ENCODE peak calls at places on chromosome 15, in five cellular contexts. M is AG04450, W is astrocyte of the spinal cord, N is cardiac fibroblast, G is AG04449. V is an unnamed sample.

GRCh38 chr15:83659011-83659811 is 5.3 kb downstream of the ADAMTSL3 start:
- DNase-seq in M (no peak), W (no peak), N (no peak), G (no peak), V (no peak)

GRCh38 chr15:76935620-76936019 is 4.1 kb downstream of the RCN2 start:
- DNase-seq in M (no peak), W (no peak), N (no peak), G (no peak), V (no peak)

GRCh38 chr15:81292516-81293001 is 31.4 kb downstream of the STARD5 start:
- DNase-seq in M (no peak), W (no peak), N (no peak), G (no peak), V (no peak)

GRCh38 chr15:100284191-100284590 is 57.6 kb downstream of the ADAMTS17 start:
- DNase-seq in M (no peak), W (no peak), N (no peak), G (no peak), V (no peak)

GRCh38 chr15:66886686-66887273 is 178.6 kb upstream of the SMAD3 start:
- DNase-seq in M (no peak), W (no peak), N (no peak), G (no peak), V (no peak)

GRCh38 chr15:98683821-98684220 is 35.5 kb downstream of the IGF1R start:
- DNase-seq in M (no peak), W (no peak), N (no peak), G (no peak), V (no peak)

GRCh38 chr15:92205255-92205739 is 188.4 kb upstream of the ST8SIA2 start:
- DNase-seq in M (no peak), W (no peak), N (no peak), G (no peak), V (no peak)

GRCh38 chr15:65653781-65654521 is 32.2 kb downstream of the SLC24A1 start:
- DNase-seq in M (no peak), W (no peak), N (peak; percentile 65), G (no peak), V (no peak)

GRCh38 chr15:48641416-48641815 is 4.1 kb downstream of the FBN1 start:
- DNase-seq in M (no peak), W (peak; percentile 51), N (peak; percentile 60), G (no peak), V (no peak)

GRCh38 chr15:85430406-85431204 is 50.2 kb downstream of the AKAP13 start:
- DNase-seq in M (no peak), W (no peak), N (no peak), G (no peak), V (no peak)

GRCh38 chr15:87365221-87365620 is 891.3 kb downstream of the NTRK3 start:
- DNase-seq in M (peak; percentile 42), W (peak; percentile 72), N (peak; percentile 82), G (peak; percentile 31), V (peak; percentile 38)

GRCh38 chr15:42010434-42010833 is 10.4 kb downstream of the PLA2G4E start:
- DNase-seq in M (no peak), W (no peak), N (peak; percentile 7), G (no peak), V (no peak)

GRCh38 chr15:42009022-42009421 is 11.8 kb downstream of the PLA2G4E start:
- DNase-seq in M (no peak), W (no peak), N (no peak), G (no peak), V (no peak)

GRCh38 chr15:42009474-42009873 is 11.4 kb downstream of the PLA2G4E start:
- DNase-seq in M (no peak), W (no peak), N (no peak), G (no peak), V (no peak)

GRCh38 chr15:42011074-42011473 is 9.8 kb downstream of the PLA2G4E start:
- DNase-seq in M (no peak), W (no peak), N (no peak), G (no peak), V (no peak)

DNA sequence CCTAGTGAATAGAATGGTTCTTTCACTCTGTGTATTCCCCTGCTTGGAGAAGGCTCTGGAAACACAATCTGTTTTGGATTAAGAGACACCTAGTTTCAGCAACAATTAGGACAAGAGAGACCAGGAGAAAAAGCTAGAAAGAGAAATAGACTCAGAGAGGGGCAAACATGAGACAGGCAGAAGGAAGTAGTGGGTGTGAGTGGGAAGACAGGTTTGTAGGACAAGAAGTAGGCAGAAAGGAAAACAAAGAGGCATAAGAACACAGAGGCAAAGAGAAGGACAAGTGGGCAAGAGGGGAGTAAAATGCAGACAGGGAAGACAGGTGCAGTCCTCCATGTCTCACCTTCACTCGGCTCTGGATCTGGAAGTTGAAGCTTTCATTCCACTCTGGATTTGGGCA is 13.5 kb downstream of the PLA2G4E start:
- DNase-seq in M (no peak), W (no peak), N (no peak), G (no peak), V (no peak)
- H3K4me3 ChIP-seq in M (no peak overlapping the region), W (no peak overlapping the region), N (no peak overlapping the region), G (no peak overlapping the region), V (no peak overlapping the region)

DNA sequence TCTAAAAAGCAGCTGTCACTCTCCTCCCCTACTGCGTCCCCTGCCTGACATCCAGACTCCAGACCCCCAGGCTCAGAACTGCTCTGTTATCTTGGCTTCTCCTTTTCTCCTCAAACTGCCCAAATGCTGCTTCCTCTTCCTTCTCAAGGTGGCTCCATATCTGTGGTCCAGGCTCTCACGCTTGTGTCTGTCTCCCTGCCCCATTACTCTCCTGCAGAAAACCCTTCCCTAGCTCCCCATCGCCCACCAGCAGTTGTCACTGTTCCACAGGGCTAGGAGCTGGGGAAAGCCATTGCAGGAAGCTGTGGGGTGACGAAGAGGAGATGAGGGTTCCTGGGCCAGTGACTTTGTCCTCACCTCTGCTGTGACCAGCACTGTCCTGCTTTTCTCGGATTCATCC is 30.7 kb upstream of the CGNL1 start:
- DNase-seq in M (no peak), W (no peak), N (no peak), G (no peak), V (no peak)
- TF ChIP-seq CTCF in M (peak; percentile 13), W (peak; percentile 57), N (peak; percentile 25), G (peak; percentile 29), V (peak; percentile 45)

GRCh38 chr15:95930659-95931375 is 399.7 kb upstream of the NR2F2 start:
- DNase-seq in M (no peak), W (no peak), N (no peak), G (no peak), V (no peak)
- H3K4me3 ChIP-seq in M (no peak overlapping the region), W (no peak overlapping the region), N (no peak overlapping the region), G (no peak overlapping the region), V (no peak overlapping the region)

GRCh38 chr15:63600001-63600645 is 2.9 kb downstream of the FBXL22 start:
- DNase-seq in M (no peak), W (no peak), N (no peak), G (no peak), V (no peak)

GRCh38 chr15:63601026-63601726 is 4.0 kb downstream of the FBXL22 start:
- DNase-seq in M (no peak), W (peak; percentile 54), N (peak; percentile 22), G (no peak), V (no peak)

GRCh38 chr15:63598467-63599400 is 1.5 kb downstream of the FBXL22 start:
- DNase-seq in M (no peak), W (no peak), N (no peak), G (no peak), V (no peak)

GRCh38 chr15:63600646-63601025 is 3.4 kb downstream of the FBXL22 start:
- DNase-seq in M (peak; percentile 78), W (peak; percentile 92), N (peak; percentile 90), G (peak; percentile 23), V (peak; percentile 61)

DNA sequence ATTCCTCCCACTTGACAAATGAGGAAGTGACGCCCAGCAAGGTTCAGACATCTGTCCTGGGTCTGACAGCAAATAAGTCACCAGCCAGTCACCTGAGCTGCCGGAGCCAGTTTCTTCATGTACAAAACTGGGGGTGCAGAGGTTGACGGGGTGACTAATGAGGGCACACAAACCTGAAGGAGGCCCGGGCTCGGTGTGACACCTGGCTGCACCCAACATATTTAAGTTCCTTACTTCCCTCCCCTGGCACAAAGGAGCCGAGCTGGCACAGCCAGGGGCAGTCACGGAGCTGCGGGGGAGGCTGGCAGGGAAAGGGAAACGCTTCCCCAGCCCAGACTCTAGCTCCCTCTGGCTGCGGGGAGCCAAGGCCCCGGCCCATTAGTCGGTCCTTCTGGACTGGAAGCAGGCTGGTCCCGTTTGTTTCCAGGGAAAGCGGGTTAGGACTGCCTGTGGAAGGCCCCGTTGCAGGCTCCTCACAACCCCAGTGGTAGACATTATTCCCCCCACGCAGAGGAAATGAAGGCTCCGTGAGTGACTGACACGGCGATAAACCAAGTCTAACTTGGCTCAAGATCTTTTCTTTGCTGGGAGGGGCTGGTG is 2.3 kb downstream of the FBXL22 start:
- DNase-seq in M (no peak), W (peak; percentile 32), N (peak; percentile 48), G (no peak), V (no peak)
- TF ChIP-seq CTCF in M (peak; percentile 55), W (peak; percentile 62), N (peak; percentile 65), G (peak; percentile 50), V (peak; percentile 74)

GRCh38 chr15:63703641-63704040 is 106.5 kb downstream of the FBXL22 start:
- DNase-seq in M (no peak), W (no peak), N (no peak), G (no peak), V (no peak)

GRCh38 chr15:63709365-63709764 is 112.2 kb downstream of the FBXL22 start:
- DNase-seq in M (no peak), W (no peak), N (no peak), G (no peak), V (no peak)

GRCh38 chr15:63712828-63713520 is 115.8 kb downstream of the FBXL22 start:
- DNase-seq in M (no peak), W (no peak), N (no peak), G (no peak), V (no peak)

DNA sequence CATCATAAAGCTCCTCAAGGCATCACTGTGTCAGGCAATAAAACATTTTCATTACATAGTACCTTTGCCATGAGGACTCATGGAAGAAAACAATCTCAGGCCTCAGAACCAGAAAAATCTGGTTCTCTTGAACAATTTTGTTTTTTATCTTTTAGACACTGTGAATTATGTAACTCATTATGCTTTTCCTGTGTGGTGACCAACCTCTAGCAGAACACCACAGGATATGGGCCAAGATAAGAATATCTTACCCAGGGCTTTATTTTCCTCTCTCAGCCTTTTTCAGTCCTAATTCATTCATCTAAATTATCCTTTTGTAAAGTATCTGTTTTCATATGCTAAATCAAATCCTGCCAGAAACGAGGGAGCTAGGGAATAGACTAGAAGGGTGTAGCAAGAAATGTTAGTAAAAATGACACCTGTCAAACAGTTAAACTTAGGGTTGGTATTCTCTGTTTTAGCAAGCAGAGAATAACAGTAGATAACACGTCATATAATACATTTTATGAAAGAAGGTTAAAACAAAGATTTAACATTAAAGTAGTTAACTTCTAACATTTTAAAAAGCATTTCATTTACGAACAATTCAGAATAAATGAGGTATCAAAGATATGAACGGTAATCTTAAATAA is 111.1 kb downstream of the FBXL22 start:
- DNase-seq in M (no peak), W (peak; percentile 27), N (peak; percentile 30), G (no peak), V (peak; percentile 27)
- H3K4me3 ChIP-seq in M (no peak overlapping the region), W (no peak overlapping the region), N (no peak overlapping the region), G (no peak overlapping the region), V (no peak overlapping the region)

GRCh38 chr15:90859234-90860131 is 8.9 kb upstream of the FURIN start:
- DNase-seq in M (no peak), W (no peak), N (no peak), G (no peak), V (no peak)
- TF ChIP-seq CTCF in M (no peak), W (no peak), N (no peak), G (no peak), V (no peak)